ENCODE peak calls at places on chromosomes 2 and 18, in five cellular contexts. O is cardiac muscle cell; J is CD8-positive, alpha-beta memory T cell; H is tibial artery; A is heart right ventricle. W is an unnamed sample.

GRCh38 chr2:227890495-227891079 is 19.2 kb downstream of the DAW1 start:
- DNase-seq in O (peak), J (no peak), H (no peak), A (no peak), W (no peak)

GRCh38 chr2:134917958-134918517 is 584 bp upstream of the CCNT2 start:
- DNase-seq in O (no peak), J (peak), H (no peak), A (no peak), W (no peak)

GRCh38 chr2:60365556-60365955 is 187.9 kb downstream of the BCL11A start:
- DNase-seq in O (peak), J (no peak), H (no peak), A (no peak), W (no peak)

GRCh38 chr2:160022162-160022561 is 40.3 kb downstream of the PLA2R1 start:
- DNase-seq in O (no peak), J (no peak), H (no peak), A (no peak), W (no peak)

GRCh38 chr2:241857041-241857541 is 1.6 kb downstream of the PDCD1 start:
- DNase-seq in O (no peak), J (no peak), H (peak), A (peak), W (no peak)

GRCh38 chr2:56522605-56523089 is 338.9 kb downstream of the CCDC85A start:
- DNase-seq in O (peak), J (no peak), H (no peak), A (peak), W (no peak)

GRCh38 chr18:45645610-45646009 is 30.3 kb downstream of the SLC14A2 start:
- DNase-seq in O (no peak), J (no peak), H (no peak), A (no peak), W (no peak)

GRCh38 chr2:7102831-7103230 is 185.6 kb downstream of the RNF144A start:
- DNase-seq in O (no peak), J (no peak), H (no peak), A (no peak), W (no peak)

GRCh38 chr2:79191816-79192215 is 32.3 kb upstream of the REG3A start:
- DNase-seq in O (no peak), J (no peak), H (no peak), A (no peak), W (no peak)

GRCh38 chr2:161046876-161047275 is 113.4 kb upstream of the TANK start:
- DNase-seq in O (no peak), J (no peak), H (no peak), A (no peak), W (no peak)

GRCh38 chr2:109317471-109318090 is 188.6 kb downstream of the SH3RF3 start:
- DNase-seq in O (no peak), J (no peak), H (no peak), A (no peak), W (no peak)

GRCh38 chr2:25740810-25741381 is 67.5 kb upstream of the DTNB start:
- DNase-seq in O (peak), J (no peak), H (no peak), A (no peak), W (no peak)

DNA sequence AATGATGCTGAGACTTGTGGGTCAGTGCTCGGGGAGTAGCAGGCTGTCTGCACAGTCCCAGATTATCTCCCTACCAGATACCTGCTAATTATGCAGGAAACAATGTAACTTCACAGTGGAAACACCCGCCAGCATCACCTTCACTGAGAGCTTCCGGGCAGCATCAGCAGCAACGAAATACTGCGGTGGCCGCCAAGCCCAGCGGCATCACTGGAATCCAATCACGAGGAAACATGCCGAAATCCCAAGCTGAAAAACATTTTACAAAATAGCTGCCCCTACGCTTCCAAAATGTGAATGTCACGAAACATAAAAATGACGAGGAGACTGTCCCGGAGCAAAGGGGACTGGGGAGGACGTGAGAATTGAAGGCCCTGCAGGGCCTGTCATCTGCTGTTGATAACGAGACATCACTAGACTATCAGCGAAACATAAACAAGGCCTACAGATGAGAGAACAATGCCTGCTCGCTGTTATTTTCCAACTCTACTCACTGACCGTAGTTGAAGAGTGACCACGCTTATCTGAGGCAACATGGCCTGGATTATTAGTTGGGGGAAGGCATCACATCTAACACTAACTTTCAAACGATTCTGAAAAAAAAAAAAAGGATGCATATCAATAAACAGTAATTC is 82.6 kb downstream of the HDAC4 start:
- DNase-seq in O (no peak), J (no peak), H (peak), A (no peak), W (no peak)
- H3K27ac ChIP-seq in O (peak), J (no peak), H (peak), A (peak), W (peak)

GRCh38 chr2:205883026-205883425 is 200.7 kb downstream of the NRP2 start:
- DNase-seq in O (no peak), J (no peak), H (no peak), A (no peak), W (no peak)

GRCh38 chr2:205879362-205879761 is 197.1 kb downstream of the NRP2 start:
- DNase-seq in O (no peak), J (no peak), H (no peak), A (no peak), W (no peak)

GRCh38 chr2:205883965-205884364 is 201.7 kb downstream of the NRP2 start:
- DNase-seq in O (no peak), J (no peak), H (no peak), A (no peak), W (no peak)

GRCh38 chr2:205877501-205877900 is 195.2 kb downstream of the NRP2 start:
- DNase-seq in O (no peak), J (no peak), H (no peak), A (no peak), W (no peak)

GRCh38 chr2:205880048-205880447 is 197.7 kb downstream of the NRP2 start:
- DNase-seq in O (no peak), J (no peak), H (no peak), A (no peak), W (no peak)
- H3K27ac ChIP-seq in O (no peak), J (no peak), H (no peak), A (no peak), W (no peak)

GRCh38 chr2:239298126-239298804 is 102.6 kb downstream of the HDAC4 start:
- DNase-seq in O (no peak), J (peak), H (peak), A (no peak), W (no peak)
- H3K27ac ChIP-seq in O (no peak), J (peak), H (no peak), A (no peak), W (peak)

GRCh38 chr2:126586321-126586720 is 69.6 kb upstream of the GYPC start:
- DNase-seq in O (no peak), J (no peak), H (no peak), A (no peak), W (no peak)
- H3K27ac ChIP-seq in O (no peak), J (no peak), H (no peak), A (peak), W (no peak)

DNA sequence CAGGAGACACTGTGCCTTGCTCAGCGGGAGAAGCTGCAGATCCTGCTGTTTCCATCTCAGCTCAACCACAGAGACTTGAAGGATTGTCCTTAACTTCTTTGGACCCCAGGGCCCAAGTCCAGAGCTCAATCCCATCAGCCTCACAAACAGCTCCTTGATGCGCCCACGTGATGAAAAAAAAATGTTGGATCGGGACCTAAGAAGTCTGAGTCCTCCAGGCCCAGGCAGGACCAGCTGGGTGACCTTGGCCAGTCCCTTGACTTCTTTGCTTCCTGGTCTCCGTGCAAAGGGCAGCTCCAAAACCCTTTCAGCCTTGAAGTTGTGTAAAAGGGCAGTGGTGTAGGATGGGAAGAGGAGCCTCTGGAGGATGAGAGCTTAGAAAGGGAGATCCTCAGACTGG is 175.5 kb downstream of the ZFP36L2 start:
- DNase-seq in O (no peak), J (no peak), H (no peak), A (no peak), W (no peak)
- H3K27ac ChIP-seq in O (no peak), J (no peak), H (no peak), A (no peak), W (no peak)

GRCh38 chr2:189608799-189609422 is 28.3 kb upstream of the SLC40A1 start:
- DNase-seq in O (peak), J (no peak), H (no peak), A (no peak), W (no peak)
- H3K27ac ChIP-seq in O (no peak), J (no peak), H (no peak), A (no peak), W (no peak)

DNA sequence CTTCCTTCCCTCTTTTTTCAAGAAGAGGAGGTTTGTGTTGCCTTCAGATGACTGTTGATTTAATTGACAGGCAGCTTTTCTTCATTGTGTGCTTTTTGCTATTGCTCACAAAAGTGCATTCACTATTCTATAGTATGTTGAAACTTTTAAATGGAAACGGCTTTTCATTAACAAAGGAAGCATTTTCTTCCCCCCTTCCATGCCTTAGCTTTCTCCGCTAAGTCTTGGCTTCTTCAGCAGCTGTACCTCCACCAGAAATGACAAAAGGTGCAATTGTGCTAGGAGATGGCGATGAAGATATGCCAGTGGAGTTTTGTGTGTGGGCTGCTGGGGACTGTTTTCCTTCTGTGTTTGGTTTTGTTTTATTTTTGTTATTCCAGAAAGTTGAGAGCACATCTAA is 52.9 kb downstream of the TAF1B start:
- DNase-seq in O (no peak), J (no peak), H (no peak), A (no peak), W (no peak)
- H3K27ac ChIP-seq in O (no peak), J (no peak), H (no peak), A (no peak), W (no peak)

GRCh38 chr2:207530160-207531023 is 630 bp downstream of the CREB1 start:
- DNase-seq in O (peak), J (peak), H (peak), A (peak), W (peak)
- H3K27ac ChIP-seq in O (peak), J (peak), H (peak), A (peak), W (peak)

GRCh38 chr2:224221455-224221913 is 180.4 kb downstream of the FAM124B start:
- DNase-seq in O (peak), J (no peak), H (no peak), A (no peak), W (no peak)
- H3K27ac ChIP-seq in O (no peak), J (no peak), H (no peak), A (no peak), W (no peak)

GRCh38 chr2:120912101-120912985 is 176.7 kb downstream of the GLI2 start:
- DNase-seq in O (peak), J (no peak), H (peak), A (peak), W (no peak)
- H3K27ac ChIP-seq in O (no peak), J (no peak), H (peak), A (peak), W (no peak)